ENCODE peak calls at places on chromosomes 16 and 17, in four cellular contexts. R, X, G and H are unnamed samples.
A peak's percentile ranks its signal among the peaks of the same experiment; 100 is the strongest.

GRCh38 chr16:62549875-62550274 is 513.6 kb upstream of the CDH8 start:
- DNase-seq in R (no peak), X (no peak), G (no peak), H (no peak)

GRCh38 chr16:1613240-1613639 is 1.1 kb downstream of the CRAMP1 start:
- DNase-seq in R (peak; percentile 22), X (no peak), G (peak; percentile 10), H (no peak)

GRCh38 chr17:80872999-80873951 is 118.4 kb upstream of the CHMP6 start:
- DNase-seq in R (no peak), X (no peak), G (peak; percentile 50), H (peak; percentile 49)

GRCh38 chr16:29662729-29663019 is 373 bp upstream of the SPN start:
- DNase-seq in R (no peak), X (no peak), G (no peak), H (no peak)

GRCh38 chr17:28505986-28506665 is at the start of gene FOXN1:
- DNase-seq in R (no peak), X (no peak), G (no peak), H (no peak)

GRCh38 chr17:80763293-80763867 is 218.7 kb downstream of the RPTOR start:
- DNase-seq in R (no peak), X (no peak), G (no peak), H (no peak)

GRCh38 chr16:19375561-19376158 is 42.0 kb upstream of the TMC5 start:
- DNase-seq in R (peak; percentile 53), X (no peak), G (peak; percentile 49), H (peak; percentile 58)

GRCh38 chr17:35243459-35244204 is 760 bp downstream of the SLFN5 start:
- DNase-seq in R (peak; percentile 40), X (no peak), G (peak; percentile 70), H (peak; percentile 63)

GRCh38 chr16:15660203-15660601 is 10.2 kb downstream of the NDE1 start:
- DNase-seq in R (no peak), X (no peak), G (no peak), H (no peak)